ENCODE peak calls at places on chromosomes 3 and 15, in six cellular contexts. One of them, this sample, is unnamed.

GRCh38 chr3:182697345-182697919 is 95.9 kb upstream of the ATP11B start:
- DNase-seq in Calu3: no peak
- DNase-seq in coronary artery: no peak
- DNase-seq in PC-9: no peak
- DNase-seq in body of pancreas: no peak
- DNase-seq in activated CD8-positive, alpha-beta T cell treated with anti-CD3 and anti-CD28 coated beads for 36 hours: no peak
- DNase-seq in this sample: no peak

GRCh38 chr3:65534825-65535224 is 503.9 kb downstream of the MAGI1 start:
- DNase-seq in Calu3: no peak
- DNase-seq in coronary artery: no peak
- DNase-seq in PC-9: no peak
- DNase-seq in body of pancreas: no peak
- DNase-seq in activated CD8-positive, alpha-beta T cell treated with anti-CD3 and anti-CD28 coated beads for 36 hours: no peak
- DNase-seq in this sample: no peak

GRCh38 chr3:59698091-59698490 is 648.3 kb upstream of the CFAP20DC start:
- DNase-seq in Calu3: no peak
- DNase-seq in coronary artery: no peak
- DNase-seq in PC-9: no peak
- DNase-seq in body of pancreas: no peak
- DNase-seq in activated CD8-positive, alpha-beta T cell treated with anti-CD3 and anti-CD28 coated beads for 36 hours: no peak
- DNase-seq in this sample: no peak

GRCh38 chr3:63561879-63562278 is 90.6 kb upstream of the SNTN start:
- DNase-seq in Calu3: no peak
- DNase-seq in coronary artery: no peak
- DNase-seq in PC-9: no peak
- DNase-seq in body of pancreas: no peak
- DNase-seq in activated CD8-positive, alpha-beta T cell treated with anti-CD3 and anti-CD28 coated beads for 36 hours: no peak
- DNase-seq in this sample: no peak

GRCh38 chr3:66010348-66011097 is 28.2 kb downstream of the MAGI1 start:
- DNase-seq in Calu3: no peak
- DNase-seq in coronary artery: no peak
- DNase-seq in PC-9: peak
- DNase-seq in body of pancreas: no peak
- DNase-seq in activated CD8-positive, alpha-beta T cell treated with anti-CD3 and anti-CD28 coated beads for 36 hours: no peak
- DNase-seq in this sample: no peak

GRCh38 chr3:39419697-39420293 is 13.3 kb downstream of the RPSA start:
- DNase-seq in Calu3: no peak
- DNase-seq in coronary artery: no peak
- DNase-seq in PC-9: no peak
- DNase-seq in body of pancreas: no peak
- DNase-seq in activated CD8-positive, alpha-beta T cell treated with anti-CD3 and anti-CD28 coated beads for 36 hours: no peak
- DNase-seq in this sample: no peak

GRCh38 chr15:67731112-67731761 is 94.1 kb upstream of the SKOR1 start:
- DNase-seq in Calu3: peak
- DNase-seq in coronary artery: no peak
- DNase-seq in PC-9: no peak
- DNase-seq in body of pancreas: no peak
- DNase-seq in activated CD8-positive, alpha-beta T cell treated with anti-CD3 and anti-CD28 coated beads for 36 hours: no peak
- DNase-seq in this sample: no peak

GRCh38 chr3:124132813-124133212 is 140.9 kb upstream of the ROPN1 start:
- DNase-seq in Calu3: no peak
- DNase-seq in coronary artery: no peak
- DNase-seq in PC-9: no peak
- DNase-seq in body of pancreas: no peak
- DNase-seq in activated CD8-positive, alpha-beta T cell treated with anti-CD3 and anti-CD28 coated beads for 36 hours: no peak
- DNase-seq in this sample: no peak

GRCh38 chr3:158702815-158703481 is 29.3 kb downstream of the RARRES1 start:
- DNase-seq in Calu3: no peak
- DNase-seq in coronary artery: no peak
- DNase-seq in PC-9: no peak
- DNase-seq in body of pancreas: no peak
- DNase-seq in activated CD8-positive, alpha-beta T cell treated with anti-CD3 and anti-CD28 coated beads for 36 hours: no peak
- DNase-seq in this sample: no peak

GRCh38 chr15:29046281-29046810 is 160.6 kb downstream of the APBA2 start:
- DNase-seq in Calu3: no peak
- DNase-seq in coronary artery: peak
- DNase-seq in PC-9: no peak
- DNase-seq in body of pancreas: no peak
- DNase-seq in activated CD8-positive, alpha-beta T cell treated with anti-CD3 and anti-CD28 coated beads for 36 hours: no peak
- DNase-seq in this sample: no peak

GRCh38 chr3:18489939-18490338 is 64.8 kb upstream of the SATB1 start:
- DNase-seq in Calu3: no peak
- DNase-seq in coronary artery: no peak
- DNase-seq in PC-9: no peak
- DNase-seq in body of pancreas: no peak
- DNase-seq in activated CD8-positive, alpha-beta T cell treated with anti-CD3 and anti-CD28 coated beads for 36 hours: peak
- DNase-seq in this sample: no peak

GRCh38 chr15:62649793-62650420 is 392.6 kb upstream of the TPM1 start:
- DNase-seq in Calu3: no peak
- DNase-seq in coronary artery: no peak
- DNase-seq in PC-9: no peak
- DNase-seq in body of pancreas: peak
- DNase-seq in activated CD8-positive, alpha-beta T cell treated with anti-CD3 and anti-CD28 coated beads for 36 hours: peak
- DNase-seq in this sample: peak

GRCh38 chr3:73018790-73019441 is 22.3 kb downstream of the PPP4R2 start:
- DNase-seq in Calu3: no peak
- DNase-seq in coronary artery: no peak
- DNase-seq in PC-9: no peak
- DNase-seq in body of pancreas: no peak
- DNase-seq in activated CD8-positive, alpha-beta T cell treated with anti-CD3 and anti-CD28 coated beads for 36 hours: no peak
- DNase-seq in this sample: no peak

GRCh38 chr3:43704697-43705096 is 14.0 kb downstream of the ABHD5 start:
- DNase-seq in Calu3: no peak
- DNase-seq in coronary artery: no peak
- DNase-seq in PC-9: no peak
- DNase-seq in body of pancreas: no peak
- DNase-seq in activated CD8-positive, alpha-beta T cell treated with anti-CD3 and anti-CD28 coated beads for 36 hours: no peak
- DNase-seq in this sample: no peak

GRCh38 chr15:42695527-42696071 is 41.3 kb downstream of the CDAN1 start:
- DNase-seq in Calu3: no peak
- DNase-seq in coronary artery: no peak
- DNase-seq in PC-9: no peak
- DNase-seq in body of pancreas: no peak
- DNase-seq in activated CD8-positive, alpha-beta T cell treated with anti-CD3 and anti-CD28 coated beads for 36 hours: no peak
- DNase-seq in this sample: no peak

GRCh38 chr3:57228734-57229505 is 1.4 kb downstream of the APPL1 start:
- DNase-seq in Calu3: no peak
- DNase-seq in coronary artery: no peak
- DNase-seq in PC-9: peak
- DNase-seq in body of pancreas: no peak
- DNase-seq in activated CD8-positive, alpha-beta T cell treated with anti-CD3 and anti-CD28 coated beads for 36 hours: peak
- DNase-seq in this sample: peak

GRCh38 chr3:40309925-40310635 is 573 bp downstream of the EIF1B start:
- DNase-seq in Calu3: peak
- DNase-seq in coronary artery: peak
- DNase-seq in PC-9: no peak
- DNase-seq in body of pancreas: peak
- DNase-seq in activated CD8-positive, alpha-beta T cell treated with anti-CD3 and anti-CD28 coated beads for 36 hours: no peak
- DNase-seq in this sample: no peak

GRCh38 chr3:131038326-131038725 is 11.6 kb downstream of the NEK11 start:
- DNase-seq in Calu3: no peak
- DNase-seq in coronary artery: no peak
- DNase-seq in PC-9: no peak
- DNase-seq in body of pancreas: no peak
- DNase-seq in activated CD8-positive, alpha-beta T cell treated with anti-CD3 and anti-CD28 coated beads for 36 hours: no peak
- DNase-seq in this sample: no peak

GRCh38 chr3:12875857-12876451 is 34.6 kb upstream of the RPL32 start:
- DNase-seq in Calu3: peak
- DNase-seq in coronary artery: no peak
- DNase-seq in PC-9: no peak
- DNase-seq in body of pancreas: peak
- DNase-seq in activated CD8-positive, alpha-beta T cell treated with anti-CD3 and anti-CD28 coated beads for 36 hours: peak
- DNase-seq in this sample: peak
- TF ChIP-seq CTCF in Calu3: no peak
- TF ChIP-seq CTCF in coronary artery: no peak
- TF ChIP-seq CTCF in PC-9: no peak
- TF ChIP-seq CTCF in body of pancreas: no peak
- TF ChIP-seq CTCF in activated CD8-positive, alpha-beta T cell treated with anti-CD3 and anti-CD28 coated beads for 36 hours: peak
- TF ChIP-seq CTCF in this sample: no peak

DNA sequence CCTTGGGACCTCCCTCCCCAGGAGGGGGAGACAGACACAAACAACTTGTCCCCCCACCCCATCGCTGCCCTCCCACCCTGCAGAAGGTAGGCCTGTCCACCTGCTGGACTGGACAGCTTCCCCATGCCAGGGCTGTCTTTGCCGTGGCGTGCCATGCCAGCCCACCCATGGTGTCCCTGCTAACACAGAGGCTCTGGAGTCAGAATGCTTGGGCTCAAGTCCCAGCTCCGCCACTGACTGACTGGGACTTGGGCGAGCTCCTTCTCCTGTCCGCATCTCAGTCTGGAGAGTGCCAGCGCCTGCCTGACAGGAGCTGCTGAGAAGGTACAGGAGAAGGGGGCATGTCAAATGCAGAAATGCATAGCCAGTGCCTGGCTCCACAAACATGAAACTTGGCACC is 23.9 kb downstream of the WNT7A start:
- DNase-seq in Calu3: no peak
- DNase-seq in coronary artery: no peak
- DNase-seq in PC-9: no peak
- DNase-seq in body of pancreas: no peak
- DNase-seq in activated CD8-positive, alpha-beta T cell treated with anti-CD3 and anti-CD28 coated beads for 36 hours: no peak
- DNase-seq in this sample: no peak
- TF ChIP-seq CTCF in Calu3: no peak
- TF ChIP-seq CTCF in coronary artery: no peak
- TF ChIP-seq CTCF in PC-9: no peak
- TF ChIP-seq CTCF in body of pancreas: no peak
- TF ChIP-seq CTCF in activated CD8-positive, alpha-beta T cell treated with anti-CD3 and anti-CD28 coated beads for 36 hours: no peak
- TF ChIP-seq CTCF in this sample: no peak

GRCh38 chr3:171221104-171221503 is 194.6 kb upstream of the SLC2A2 start:
- DNase-seq in Calu3: no peak
- DNase-seq in coronary artery: no peak
- DNase-seq in PC-9: no peak
- DNase-seq in body of pancreas: no peak
- DNase-seq in activated CD8-positive, alpha-beta T cell treated with anti-CD3 and anti-CD28 coated beads for 36 hours: no peak
- DNase-seq in this sample: no peak

GRCh38 chr3:171219258-171219657 is 192.7 kb upstream of the SLC2A2 start:
- DNase-seq in Calu3: no peak
- DNase-seq in coronary artery: no peak
- DNase-seq in PC-9: no peak
- DNase-seq in body of pancreas: no peak
- DNase-seq in activated CD8-positive, alpha-beta T cell treated with anti-CD3 and anti-CD28 coated beads for 36 hours: no peak
- DNase-seq in this sample: no peak

GRCh38 chr3:171221597-171221996 is 195.1 kb upstream of the SLC2A2 start:
- DNase-seq in Calu3: no peak
- DNase-seq in coronary artery: no peak
- DNase-seq in PC-9: no peak
- DNase-seq in body of pancreas: no peak
- DNase-seq in activated CD8-positive, alpha-beta T cell treated with anti-CD3 and anti-CD28 coated beads for 36 hours: no peak
- DNase-seq in this sample: no peak

GRCh38 chr3:171213907-171214306 is 187.4 kb upstream of the SLC2A2 start:
- DNase-seq in Calu3: no peak
- DNase-seq in coronary artery: no peak
- DNase-seq in PC-9: no peak
- DNase-seq in body of pancreas: no peak
- DNase-seq in activated CD8-positive, alpha-beta T cell treated with anti-CD3 and anti-CD28 coated beads for 36 hours: no peak
- DNase-seq in this sample: no peak

GRCh38 chr3:171218069-171218468 is 191.5 kb upstream of the SLC2A2 start:
- DNase-seq in Calu3: no peak
- DNase-seq in coronary artery: no peak
- DNase-seq in PC-9: no peak
- DNase-seq in body of pancreas: no peak
- DNase-seq in activated CD8-positive, alpha-beta T cell treated with anti-CD3 and anti-CD28 coated beads for 36 hours: no peak
- DNase-seq in this sample: no peak
- TF ChIP-seq CTCF in Calu3: no peak
- TF ChIP-seq CTCF in coronary artery: no peak
- TF ChIP-seq CTCF in PC-9: no peak
- TF ChIP-seq CTCF in body of pancreas: no peak
- TF ChIP-seq CTCF in activated CD8-positive, alpha-beta T cell treated with anti-CD3 and anti-CD28 coated beads for 36 hours: no peak
- TF ChIP-seq CTCF in this sample: no peak

GRCh38 chr3:127691974-127692373 is 19.2 kb downstream of the ABTB1 start:
- DNase-seq in Calu3: no peak
- DNase-seq in coronary artery: no peak
- DNase-seq in PC-9: no peak
- DNase-seq in body of pancreas: no peak
- DNase-seq in activated CD8-positive, alpha-beta T cell treated with anti-CD3 and anti-CD28 coated beads for 36 hours: no peak
- DNase-seq in this sample: no peak

GRCh38 chr3:127692501-127693335 is 20.0 kb downstream of the ABTB1 start:
- DNase-seq in Calu3: no peak
- DNase-seq in coronary artery: no peak
- DNase-seq in PC-9: no peak
- DNase-seq in body of pancreas: no peak
- DNase-seq in activated CD8-positive, alpha-beta T cell treated with anti-CD3 and anti-CD28 coated beads for 36 hours: no peak
- DNase-seq in this sample: no peak

GRCh38 chr3:127693336-127693843 is 20.6 kb downstream of the ABTB1 start:
- DNase-seq in Calu3: no peak
- DNase-seq in coronary artery: no peak
- DNase-seq in PC-9: no peak
- DNase-seq in body of pancreas: no peak
- DNase-seq in activated CD8-positive, alpha-beta T cell treated with anti-CD3 and anti-CD28 coated beads for 36 hours: no peak
- DNase-seq in this sample: no peak

GRCh38 chr3:127697531-127698240 is 24.9 kb downstream of the ABTB1 start:
- DNase-seq in Calu3: peak
- DNase-seq in coronary artery: peak
- DNase-seq in PC-9: no peak
- DNase-seq in body of pancreas: peak
- DNase-seq in activated CD8-positive, alpha-beta T cell treated with anti-CD3 and anti-CD28 coated beads for 36 hours: peak
- DNase-seq in this sample: peak

DNA sequence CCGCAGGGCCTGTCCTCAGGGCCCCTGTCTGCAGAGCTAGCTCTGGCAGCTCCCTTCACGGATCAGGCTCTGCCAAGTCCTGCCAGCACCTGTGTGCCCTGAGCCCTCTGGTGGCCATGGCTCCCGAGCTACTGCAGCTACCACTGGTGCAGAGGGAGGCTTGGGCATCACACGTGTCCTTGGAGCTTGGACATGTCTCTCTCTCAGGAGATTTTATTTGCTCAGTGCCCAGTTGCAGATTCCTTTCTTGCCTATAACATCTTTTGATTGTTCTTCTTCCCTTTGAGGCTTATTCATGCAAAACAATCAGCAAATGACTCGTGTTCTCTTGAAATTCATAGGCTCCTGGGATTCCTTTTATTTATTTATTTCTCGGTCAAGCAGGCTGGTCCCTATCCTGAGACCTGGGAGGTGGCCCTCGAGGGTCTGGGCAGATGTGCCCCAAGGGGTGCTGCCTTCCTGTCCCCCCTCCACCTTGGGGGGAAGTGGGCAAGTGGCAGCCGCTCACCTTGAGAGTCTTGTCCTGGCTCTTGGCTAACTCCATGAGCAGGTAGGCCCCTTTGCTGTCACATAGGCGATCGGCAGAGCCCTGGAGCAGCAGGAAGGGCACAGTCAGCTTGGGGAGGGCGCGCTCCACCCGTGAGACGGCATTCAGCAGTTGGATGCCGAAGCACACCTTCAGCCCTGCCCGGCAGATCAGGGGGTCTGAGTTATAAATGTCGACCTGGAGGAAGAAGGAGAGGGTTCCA is 21.9 kb downstream of the ABTB1 start:
- DNase-seq in Calu3: peak
- DNase-seq in coronary artery: no peak
- DNase-seq in PC-9: peak
- DNase-seq in body of pancreas: peak
- DNase-seq in activated CD8-positive, alpha-beta T cell treated with anti-CD3 and anti-CD28 coated beads for 36 hours: peak
- DNase-seq in this sample: no peak
- TF ChIP-seq CTCF in Calu3: peak
- TF ChIP-seq CTCF in coronary artery: no peak
- TF ChIP-seq CTCF in PC-9: peak
- TF ChIP-seq CTCF in body of pancreas: peak
- TF ChIP-seq CTCF in activated CD8-positive, alpha-beta T cell treated with anti-CD3 and anti-CD28 coated beads for 36 hours: peak
- TF ChIP-seq CTCF in this sample: no peak

GRCh38 chr3:14839236-14839635 is 20.5 kb downstream of the FGD5 start:
- DNase-seq in Calu3: no peak
- DNase-seq in coronary artery: no peak
- DNase-seq in PC-9: no peak
- DNase-seq in body of pancreas: no peak
- DNase-seq in activated CD8-positive, alpha-beta T cell treated with anti-CD3 and anti-CD28 coated beads for 36 hours: peak
- DNase-seq in this sample: no peak
- TF ChIP-seq CTCF in Calu3: no peak
- TF ChIP-seq CTCF in coronary artery: no peak
- TF ChIP-seq CTCF in PC-9: no peak
- TF ChIP-seq CTCF in body of pancreas: no peak
- TF ChIP-seq CTCF in activated CD8-positive, alpha-beta T cell treated with anti-CD3 and anti-CD28 coated beads for 36 hours: no peak
- TF ChIP-seq CTCF in this sample: no peak

GRCh38 chr15:90230071-90230494 is 3.7 kb downstream of the CIB1 start:
- DNase-seq in Calu3: peak
- DNase-seq in coronary artery: no peak
- DNase-seq in PC-9: peak
- DNase-seq in body of pancreas: peak
- DNase-seq in activated CD8-positive, alpha-beta T cell treated with anti-CD3 and anti-CD28 coated beads for 36 hours: no peak
- DNase-seq in this sample: no peak
- TF ChIP-seq CTCF in Calu3: no peak
- TF ChIP-seq CTCF in coronary artery: no peak
- TF ChIP-seq CTCF in PC-9: no peak
- TF ChIP-seq CTCF in body of pancreas: no peak
- TF ChIP-seq CTCF in activated CD8-positive, alpha-beta T cell treated with anti-CD3 and anti-CD28 coated beads for 36 hours: no peak
- TF ChIP-seq CTCF in this sample: no peak

This sample was measured in GM20000.